ENCODE peak calls at places on chromosome 13, in seven cellular contexts. T is A549, O is K562, E is ovary, Q is tibial nerve, J is upper lobe of left lung, U is stomach. S is an unnamed sample.

GRCh38 chr13:112868308-112868707 is 100.7 kb upstream of the MCF2L start:
- DNase-seq in T (no peak), O (no peak), E (no peak), Q (no peak), J (no peak), U (no peak), S (no peak)

GRCh38 chr13:34172048-34172447 is 354.1 kb downstream of the RFC3 start:
- DNase-seq in T (no peak), O (no peak), E (no peak), Q (no peak), J (no peak), U (no peak), S (no peak)

GRCh38 chr13:91236942-91237341 is 110.5 kb upstream of the MIR17HG start:
- DNase-seq in T (no peak), O (no peak), E (no peak), Q (no peak), J (no peak), U (no peak), S (no peak)

GRCh38 chr13:39186205-39186880 is 148.1 kb downstream of the NHLRC3 start:
- DNase-seq in T (no peak), O (no peak), E (no peak), Q (no peak), J (no peak), U (no peak), S (no peak)

GRCh38 chr13:65488606-65489005 is 1741.5 kb downstream of the PCDH9 start:
- DNase-seq in T (no peak), O (no peak), E (no peak), Q (no peak), J (no peak), U (no peak), S (no peak)

GRCh38 chr13:91400094-91400462 is 1.7 kb downstream of the GPC5 start:
- DNase-seq in T (no peak), O (no peak), E (no peak), Q (no peak), J (no peak), U (no peak), S (no peak)

GRCh38 chr13:61142506-61142905 is 273.1 kb downstream of the PCDH20 start:
- DNase-seq in T (no peak), O (no peak), E (no peak), Q (no peak), J (no peak), U (no peak), S (no peak)

GRCh38 chr13:34322416-34323074 is 504.6 kb downstream of the RFC3 start:
- DNase-seq in T (no peak), O (no peak), E (no peak), Q (no peak), J (no peak), U (no peak), S (no peak)

GRCh38 chr13:33679658-33680012 is 138.3 kb upstream of the RFC3 start:
- DNase-seq in T (no peak), O (no peak), E (no peak), Q (no peak), J (no peak), U (no peak), S (no peak)

GRCh38 chr13:111467111-111467890 is 146.9 kb downstream of the TEX29 start:
- DNase-seq in T (no peak), O (no peak), E (no peak), Q (no peak), J (no peak), U (no peak), S (no peak)

GRCh38 chr13:75770164-75771145 is 134.3 kb downstream of the LMO7 start:
- DNase-seq in T (no peak), O (no peak), E (no peak), Q (no peak), J (no peak), U (no peak), S (no peak)

GRCh38 chr13:31201341-31202024 is 1.7 kb downstream of the B3GLCT start:
- DNase-seq in T (no peak), O (no peak), E (peak; percentile 32), Q (no peak), J (no peak), U (no peak), S (no peak)

GRCh38 chr13:97901716-97902115 is 51.8 kb upstream of the IPO5 start:
- DNase-seq in T (no peak), O (no peak), E (no peak), Q (no peak), J (no peak), U (no peak), S (no peak)

GRCh38 chr13:78137404-78138142 is 218.9 kb upstream of the EDNRB start:
- DNase-seq in T (peak; percentile 6), O (peak; percentile 9), E (no peak), Q (no peak), J (no peak), U (no peak), S (no peak)

GRCh38 chr13:89199138-89199537 is 1528.0 kb downstream of the SLITRK5 start:
- DNase-seq in T (no peak), O (no peak), E (no peak), Q (no peak), J (no peak), U (no peak), S (no peak)

GRCh38 chr13:25860862-25861261 is 191.0 kb downstream of the SHISA2 start:
- DNase-seq in T (no peak), O (no peak), E (no peak), Q (no peak), J (no peak), U (no peak), S (no peak)

GRCh38 chr13:19861762-19862161 is 1.7 kb downstream of the ZMYM5 start:
- DNase-seq in T (no peak), O (no peak), E (no peak), Q (no peak), J (no peak), U (no peak), S (no peak)

GRCh38 chr13:27607125-27607524 is 13.2 kb downstream of the LNX2 start:
- DNase-seq in T (no peak), O (no peak), E (no peak), Q (no peak), J (no peak), U (no peak), S (peak; percentile 23)

GRCh38 chr13:34733720-34734119 is 208.3 kb upstream of the NBEA start:
- DNase-seq in T (no peak), O (no peak), E (no peak), Q (no peak), J (no peak), U (no peak), S (no peak)

GRCh38 chr13:31424130-31424729 is 224.5 kb downstream of the B3GLCT start:
- DNase-seq in T (peak; percentile 60), O (peak; percentile 46), E (peak; percentile 74), Q (peak; percentile 57), J (no peak), U (peak; percentile 78), S (peak; percentile 78)

GRCh38 chr13:33367931-33368330 is 82.4 kb upstream of the STARD13 start:
- DNase-seq in T (no peak), O (no peak), E (no peak), Q (no peak), J (no peak), U (peak; percentile 58), S (no peak)

GRCh38 chr13:48818495-48818961 is 157.2 kb upstream of the FNDC3A start:
- DNase-seq in T (no peak), O (no peak), E (no peak), Q (no peak), J (no peak), U (no peak), S (no peak)

GRCh38 chr13:110447801-110448200 is 113.7 kb downstream of the RAB20 start:
- DNase-seq in T (no peak), O (no peak), E (peak; percentile 24), Q (no peak), J (no peak), U (no peak), S (no peak)

GRCh38 chr13:110450016-110450900 is 111.3 kb downstream of the RAB20 start:
- DNase-seq in T (no peak), O (no peak), E (peak; percentile 18), Q (no peak), J (no peak), U (no peak), S (no peak)

GRCh38 chr13:110448230-110448629 is 113.3 kb downstream of the RAB20 start:
- DNase-seq in T (no peak), O (no peak), E (peak; percentile 7), Q (no peak), J (no peak), U (no peak), S (no peak)

GRCh38 chr13:110449225-110450015 is 112.1 kb downstream of the RAB20 start:
- DNase-seq in T (no peak), O (no peak), E (peak; percentile 4), Q (no peak), J (no peak), U (no peak), S (no peak)

DNA sequence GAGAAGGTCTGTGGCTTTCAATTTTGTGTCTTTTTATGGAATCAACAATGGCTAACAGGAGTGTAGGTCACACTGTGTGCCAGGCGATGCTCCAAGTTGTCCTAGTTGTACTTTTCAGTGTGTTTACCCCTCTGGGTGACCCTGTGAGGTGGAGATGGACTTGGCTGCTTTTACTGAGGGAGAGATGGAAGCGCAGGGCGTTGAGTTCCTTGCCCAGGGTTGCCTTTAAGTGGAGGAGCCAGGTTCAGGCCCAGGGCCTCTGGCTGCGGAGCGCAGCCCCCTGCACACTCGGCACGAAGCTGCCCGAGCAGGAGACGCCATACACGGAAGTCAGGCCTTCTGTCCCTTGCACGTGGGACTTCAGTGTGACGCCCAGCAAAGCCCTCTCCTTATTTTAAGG is 112.8 kb downstream of the RAB20 start:
- DNase-seq in T (no peak), O (no peak), E (peak; percentile 23), Q (no peak), J (no peak), U (no peak), S (no peak)
- TF ChIP-seq EP300 in T (no peak), O (no peak), E (no peak), Q (no peak), J (no peak), U (no peak), S (no peak)

GRCh38 chr13:46165485-46166220 is 16.3 kb downstream of the LCP1 start:
- DNase-seq in T (no peak), O (no peak), E (no peak), Q (no peak), J (no peak), U (no peak), S (no peak)
- H3K27ac ChIP-seq in T (no peak overlapping the region), O (no peak overlapping the region), E (no peak overlapping the region), Q (no peak overlapping the region), J (no peak overlapping the region), U (no peak overlapping the region), S (no peak overlapping the region)

GRCh38 chr13:21458457-21458815 is 667 bp downstream of the ZDHHC20 start:
- DNase-seq in T (peak; percentile 33), O (peak; percentile 20), E (peak; percentile 47), Q (no peak), J (no peak), U (peak; percentile 71), S (peak; percentile 68)

GRCh38 chr13:21463424-21463823 is 4.3 kb upstream of the ZDHHC20 start:
- DNase-seq in T (no peak), O (no peak), E (no peak), Q (no peak), J (no peak), U (no peak), S (no peak)

GRCh38 chr13:21453352-21454089 is 5.6 kb downstream of the ZDHHC20 start:
- DNase-seq in T (no peak), O (no peak), E (no peak), Q (no peak), J (no peak), U (no peak), S (no peak)

GRCh38 chr13:21458816-21459701 is at the start of gene ZDHHC20:
- DNase-seq in T (peak; percentile 50), O (peak; percentile 94), E (peak; percentile 98), Q (peak; percentile 78), J (peak; percentile 99), U (peak; percentile 93), S (peak; percentile 94)
- TF ChIP-seq POLR2A in T (peak; percentile 63), O (peak; percentile 67), E (peak; percentile 47), Q (peak; percentile 52), J (peak; percentile 79), U (peak; percentile 43), S (peak; percentile 88)

GRCh38 chr13:102344410-102344809 is 57.4 kb downstream of the FGF14 start:
- DNase-seq in T (no peak), O (no peak), E (no peak), Q (no peak), J (no peak), U (no peak), S (no peak)
- TF ChIP-seq EP300 in T (no peak), O (no peak), E (no peak), Q (no peak), J (no peak), U (no peak), S (no peak)